ENCODE peak calls at places on chromosomes 3 and 15, in ten cellular contexts. J is right lobe of liver; C is caudate nucleus; Z is cardiac muscle cell; Q is psoas muscle; N is ACHN; H is pancreas; A is OCI-LY7; G is stimulated activated CD4-positive, alpha-beta T cell treated with anti-CD3 and anti-CD28 coated beads, Interleukin-12 subunit alpha, Interleukin-12 subunit beta, amount 100 ng/mL, for 48 hours; O is ureter. K is an unnamed sample.
A peak's percentile ranks its signal among the peaks of the same experiment; 100 is the strongest.

GRCh38 chr3:66037986-66038369 is 740 bp downstream of the MAGI1 start:
- DNase-seq in N (no peak), O (no peak), A (peak; percentile 19), Z (no peak), G (no peak), Q (peak; percentile 56), H (peak; percentile 51), C (no peak), J (peak; percentile 52), K (peak; percentile 72)

GRCh38 chr3:160927620-160928019 is 171.6 kb downstream of the PPM1L start:
- DNase-seq in O (no peak), J (no peak), Q (no peak), A (no peak), Z (no peak), G (no peak), N (no peak), H (no peak), C (no peak), K (no peak)

GRCh38 chr3:31369637-31370036 is 163.1 kb upstream of the STT3B start:
- DNase-seq in G (no peak), Z (peak; percentile 43), C (no peak), Q (no peak), O (no peak), N (no peak), H (no peak), J (no peak), A (no peak), K (no peak)

GRCh38 chr3:123618768-123619484 is 34.1 kb upstream of the HACD2 start:
- DNase-seq in G (no peak), C (peak; percentile 14), O (peak; percentile 76), Z (peak; percentile 91), H (peak; percentile 44), A (peak; percentile 7), N (no peak), J (no peak), Q (peak; percentile 72), K (peak; percentile 87)

GRCh38 chr3:100600181-100601042 is 9.0 kb upstream of the ADGRG7 start:
- DNase-seq in J (no peak), Q (no peak), A (no peak), H (no peak), C (no peak), O (no peak), Z (no peak), G (no peak), N (no peak), K (no peak)

GRCh38 chr15:34754674-34755418 is at the start of gene GJD2:
- DNase-seq in N (no peak), Q (no peak), G (no peak), Z (no peak), A (no peak), O (no peak), C (peak; percentile 41), H (no peak), J (no peak), K (peak; percentile 61)

GRCh38 chr3:133330043-133330442 is 69.8 kb upstream of the BFSP2 start:
- DNase-seq in H (no peak), A (no peak), G (no peak), N (no peak), Q (no peak), O (no peak), J (no peak), C (no peak), Z (peak; percentile 3), K (peak; percentile 39)

GRCh38 chr3:56787784-56788256 is 13.9 kb downstream of the ARHGEF3 start:
- DNase-seq in N (no peak), J (no peak), Q (peak; percentile 52), O (no peak), Z (no peak), G (no peak), H (no peak), C (no peak), A (no peak), K (no peak)

GRCh38 chr3:169215461-169215860 is 448.1 kb downstream of the MECOM start:
- DNase-seq in C (no peak), H (no peak), N (no peak), G (no peak), J (no peak), Q (no peak), A (no peak), O (no peak), Z (no peak), K (no peak)

GRCh38 chr3:126986001-126986400 is 3.1 kb downstream of the PLXNA1 start:
- DNase-seq in Q (no peak), N (no peak), C (no peak), A (no peak), O (no peak), G (no peak), H (no peak), J (no peak), Z (peak; percentile 37), K (peak; percentile 65)

GRCh38 chr15:64151727-64152506 is at the start of gene SNX22:
- DNase-seq in A (peak; percentile 61), C (no peak), H (peak; percentile 67), O (no peak), N (no peak), Q (no peak), J (peak; percentile 63), G (no peak), Z (no peak), K (peak; percentile 41)

GRCh38 chr3:178714971-178715832 is 179.0 kb downstream of the KCNMB2 start:
- DNase-seq in Q (no peak), C (no peak), H (no peak), Z (no peak), J (no peak), G (no peak), O (no peak), N (no peak), A (no peak), K (no peak)

GRCh38 chr15:78418681-78419080 is 19.3 kb upstream of the IREB2 start:
- DNase-seq in C (no peak), O (no peak), A (no peak), N (no peak), Z (no peak), H (no peak), Q (no peak), J (no peak), G (no peak), K (no peak)

GRCh38 chr15:90530250-90531051 is 728 bp downstream of the CRTC3 start:
- DNase-seq in Z (peak; percentile 45), A (peak; percentile 39), H (peak; percentile 52), C (peak; percentile 60), J (peak; percentile 55), G (peak; percentile 27), Q (peak; percentile 74), N (peak; percentile 22), O (peak; percentile 58), K (peak; percentile 82)

GRCh38 chr15:75696303-75696657 is 16.4 kb downstream of the CSPG4 start:
- DNase-seq in J (no peak), Q (no peak), H (no peak), Z (no peak), G (no peak), N (no peak), C (peak; percentile 30), A (no peak), O (no peak), K (no peak)

GRCh38 chr15:78050851-78051250 is 26.7 kb downstream of the TBC1D2B start:
- DNase-seq in H (no peak), G (no peak), Q (no peak), N (no peak), A (no peak), Z (no peak), J (no peak), C (no peak), O (no peak), K (no peak)

GRCh38 chr15:20657084-20657483 is 115.5 kb upstream of the GOLGA6L6 start:
- DNase-seq in N (no peak), C (no peak), G (no peak), H (no peak), Q (no peak), Z (no peak), A (no peak), O (no peak), J (no peak), K (no peak)

GRCh38 chr3:170953736-170954135 is 45.3 kb upstream of the EIF5A2 start:
- DNase-seq in Q (no peak), G (no peak), J (no peak), C (peak; percentile 21), H (no peak), Z (no peak), A (no peak), O (no peak), N (no peak), K (no peak)

GRCh38 chr3:178498866-178499265 is 37.4 kb upstream of the KCNMB2 start:
- DNase-seq in H (no peak), C (no peak), J (no peak), Z (no peak), Q (no peak), N (no peak), G (no peak), A (no peak), O (no peak), K (no peak)

GRCh38 chr15:89187911-89188514 is 33.4 kb downstream of the RLBP1 start:
- DNase-seq in G (no peak), Z (no peak), H (no peak), C (no peak), J (peak; percentile 65), A (no peak), Q (no peak), O (no peak), N (peak; percentile 70), K (no peak)

GRCh38 chr3:98534168-98534567 is 2.4 kb downstream of the GPR15 start:
- DNase-seq in A (no peak), H (no peak), G (no peak), Z (no peak), N (no peak), C (no peak), O (no peak), Q (no peak), J (no peak), K (no peak)

K was measured in right cardiac atrium.